ENCODE peak calls at places on chromosomes 6 and 20, in ten cellular contexts. One of them, this sample, is unnamed.

GRCh38 chr6:24909281-24910216 is 26.2 kb downstream of the RIPOR2 start:
- DNase-seq in T-helper 9 cell: no peak
- DNase-seq in NCI-H1105 treated with DMSO at 0.1 percent for 48 hours: no peak
- DNase-seq in bronchial epithelial cell: no peak
- DNase-seq in GM23248: peak
- DNase-seq in cortex of kidney: no peak
- DNase-seq in naive thymus-derived CD8-positive, alpha-beta T cell: no peak
- DNase-seq in stimulated activated CD4-positive, alpha-beta T cell treated with anti-CD3 and anti-CD28 coated beads, Interleukin-2, amount 100 ng/mL, for 48 hours: no peak
- DNase-seq in stimulated activated naive CD4-positive, alpha-beta T cell: no peak
- DNase-seq in aorta: no peak
- DNase-seq in this sample: no peak

GRCh38 chr6:14665827-14666724 is 548.5 kb downstream of the CD83 start:
- DNase-seq in bronchial epithelial cell: peak
- DNase-seq in cortex of kidney: no peak
- DNase-seq in naive thymus-derived CD8-positive, alpha-beta T cell: no peak
- DNase-seq in aorta: peak
- DNase-seq in T-helper 9 cell: no peak
- DNase-seq in NCI-H1105 treated with DMSO at 0.1 percent for 48 hours: no peak
- DNase-seq in GM23248: peak
- DNase-seq in stimulated activated CD4-positive, alpha-beta T cell treated with anti-CD3 and anti-CD28 coated beads, Interleukin-2, amount 100 ng/mL, for 48 hours: peak
- DNase-seq in stimulated activated naive CD4-positive, alpha-beta T cell: no peak
- DNase-seq in this sample: no peak

GRCh38 chr6:162733489-162733888 is 5.7 kb downstream of the PACRG start:
- DNase-seq in T-helper 9 cell: peak
- DNase-seq in cortex of kidney: no peak
- DNase-seq in NCI-H1105 treated with DMSO at 0.1 percent for 48 hours: no peak
- DNase-seq in GM23248: no peak
- DNase-seq in stimulated activated CD4-positive, alpha-beta T cell treated with anti-CD3 and anti-CD28 coated beads, Interleukin-2, amount 100 ng/mL, for 48 hours: no peak
- DNase-seq in bronchial epithelial cell: no peak
- DNase-seq in naive thymus-derived CD8-positive, alpha-beta T cell: no peak
- DNase-seq in aorta: no peak
- DNase-seq in stimulated activated naive CD4-positive, alpha-beta T cell: no peak
- DNase-seq in this sample: no peak

GRCh38 chr6:98894810-98895209 is 52.9 kb downstream of the FBXL4 start:
- DNase-seq in naive thymus-derived CD8-positive, alpha-beta T cell: no peak
- DNase-seq in stimulated activated CD4-positive, alpha-beta T cell treated with anti-CD3 and anti-CD28 coated beads, Interleukin-2, amount 100 ng/mL, for 48 hours: no peak
- DNase-seq in bronchial epithelial cell: peak
- DNase-seq in GM23248: peak
- DNase-seq in NCI-H1105 treated with DMSO at 0.1 percent for 48 hours: no peak
- DNase-seq in stimulated activated naive CD4-positive, alpha-beta T cell: no peak
- DNase-seq in cortex of kidney: no peak
- DNase-seq in aorta: no peak
- DNase-seq in T-helper 9 cell: no peak
- DNase-seq in this sample: no peak

GRCh38 chr6:110063864-110064263 is 85.8 kb downstream of the GPR6 start:
- DNase-seq in aorta: no peak
- DNase-seq in stimulated activated CD4-positive, alpha-beta T cell treated with anti-CD3 and anti-CD28 coated beads, Interleukin-2, amount 100 ng/mL, for 48 hours: no peak
- DNase-seq in naive thymus-derived CD8-positive, alpha-beta T cell: peak
- DNase-seq in NCI-H1105 treated with DMSO at 0.1 percent for 48 hours: no peak
- DNase-seq in GM23248: no peak
- DNase-seq in cortex of kidney: no peak
- DNase-seq in stimulated activated naive CD4-positive, alpha-beta T cell: no peak
- DNase-seq in T-helper 9 cell: no peak
- DNase-seq in bronchial epithelial cell: no peak
- DNase-seq in this sample: no peak

GRCh38 chr6:36290668-36291620 is 21.1 kb downstream of the PNPLA1 start:
- DNase-seq in stimulated activated naive CD4-positive, alpha-beta T cell: no peak
- DNase-seq in aorta: peak
- DNase-seq in NCI-H1105 treated with DMSO at 0.1 percent for 48 hours: no peak
- DNase-seq in stimulated activated CD4-positive, alpha-beta T cell treated with anti-CD3 and anti-CD28 coated beads, Interleukin-2, amount 100 ng/mL, for 48 hours: no peak
- DNase-seq in T-helper 9 cell: no peak
- DNase-seq in bronchial epithelial cell: peak
- DNase-seq in naive thymus-derived CD8-positive, alpha-beta T cell: no peak
- DNase-seq in GM23248: peak
- DNase-seq in cortex of kidney: no peak
- DNase-seq in this sample: no peak

GRCh38 chr6:105545206-105545920 is 142.5 kb upstream of the PREP start:
- DNase-seq in NCI-H1105 treated with DMSO at 0.1 percent for 48 hours: no peak
- DNase-seq in GM23248: peak
- DNase-seq in T-helper 9 cell: no peak
- DNase-seq in bronchial epithelial cell: peak
- DNase-seq in stimulated activated CD4-positive, alpha-beta T cell treated with anti-CD3 and anti-CD28 coated beads, Interleukin-2, amount 100 ng/mL, for 48 hours: no peak
- DNase-seq in naive thymus-derived CD8-positive, alpha-beta T cell: no peak
- DNase-seq in cortex of kidney: no peak
- DNase-seq in aorta: no peak
- DNase-seq in stimulated activated naive CD4-positive, alpha-beta T cell: no peak
- DNase-seq in this sample: no peak

GRCh38 chr6:146980900-146981329 is 223.3 kb upstream of the STXBP5 start:
- DNase-seq in NCI-H1105 treated with DMSO at 0.1 percent for 48 hours: no peak
- DNase-seq in stimulated activated CD4-positive, alpha-beta T cell treated with anti-CD3 and anti-CD28 coated beads, Interleukin-2, amount 100 ng/mL, for 48 hours: no peak
- DNase-seq in aorta: no peak
- DNase-seq in GM23248: no peak
- DNase-seq in cortex of kidney: no peak
- DNase-seq in T-helper 9 cell: no peak
- DNase-seq in bronchial epithelial cell: no peak
- DNase-seq in stimulated activated naive CD4-positive, alpha-beta T cell: no peak
- DNase-seq in naive thymus-derived CD8-positive, alpha-beta T cell: no peak
- DNase-seq in this sample: no peak

GRCh38 chr6:41755895-41756294 is 8.7 kb upstream of the PGC start:
- DNase-seq in NCI-H1105 treated with DMSO at 0.1 percent for 48 hours: no peak
- DNase-seq in stimulated activated naive CD4-positive, alpha-beta T cell: no peak
- DNase-seq in bronchial epithelial cell: no peak
- DNase-seq in cortex of kidney: no peak
- DNase-seq in naive thymus-derived CD8-positive, alpha-beta T cell: no peak
- DNase-seq in stimulated activated CD4-positive, alpha-beta T cell treated with anti-CD3 and anti-CD28 coated beads, Interleukin-2, amount 100 ng/mL, for 48 hours: no peak
- DNase-seq in GM23248: no peak
- DNase-seq in T-helper 9 cell: no peak
- DNase-seq in aorta: peak
- DNase-seq in this sample: no peak

GRCh38 chr20:22918286-22918983 is 116.7 kb upstream of the SSTR4 start:
- DNase-seq in naive thymus-derived CD8-positive, alpha-beta T cell: no peak
- DNase-seq in aorta: no peak
- DNase-seq in bronchial epithelial cell: no peak
- DNase-seq in T-helper 9 cell: no peak
- DNase-seq in cortex of kidney: no peak
- DNase-seq in stimulated activated CD4-positive, alpha-beta T cell treated with anti-CD3 and anti-CD28 coated beads, Interleukin-2, amount 100 ng/mL, for 48 hours: no peak
- DNase-seq in NCI-H1105 treated with DMSO at 0.1 percent for 48 hours: no peak
- DNase-seq in stimulated activated naive CD4-positive, alpha-beta T cell: no peak
- DNase-seq in GM23248: no peak
- DNase-seq in this sample: no peak

GRCh38 chr6:11732036-11732545 is 46.5 kb downstream of the ADTRP start:
- DNase-seq in cortex of kidney: no peak
- DNase-seq in NCI-H1105 treated with DMSO at 0.1 percent for 48 hours: no peak
- DNase-seq in naive thymus-derived CD8-positive, alpha-beta T cell: no peak
- DNase-seq in aorta: peak
- DNase-seq in T-helper 9 cell: no peak
- DNase-seq in stimulated activated CD4-positive, alpha-beta T cell treated with anti-CD3 and anti-CD28 coated beads, Interleukin-2, amount 100 ng/mL, for 48 hours: peak
- DNase-seq in GM23248: peak
- DNase-seq in bronchial epithelial cell: no peak
- DNase-seq in stimulated activated naive CD4-positive, alpha-beta T cell: no peak
- DNase-seq in this sample: no peak

GRCh38 chr6:41080623-41081022 is 7.8 kb downstream of the NFYA start:
- DNase-seq in T-helper 9 cell: peak
- DNase-seq in stimulated activated naive CD4-positive, alpha-beta T cell: peak
- DNase-seq in cortex of kidney: no peak
- DNase-seq in naive thymus-derived CD8-positive, alpha-beta T cell: peak
- DNase-seq in aorta: no peak
- DNase-seq in bronchial epithelial cell: no peak
- DNase-seq in stimulated activated CD4-positive, alpha-beta T cell treated with anti-CD3 and anti-CD28 coated beads, Interleukin-2, amount 100 ng/mL, for 48 hours: no peak
- DNase-seq in GM23248: no peak
- DNase-seq in NCI-H1105 treated with DMSO at 0.1 percent for 48 hours: no peak
- DNase-seq in this sample: no peak

GRCh38 chr6:149079456-149079855 is 238.1 kb upstream of the TAB2 start:
- DNase-seq in bronchial epithelial cell: no peak
- DNase-seq in naive thymus-derived CD8-positive, alpha-beta T cell: no peak
- DNase-seq in T-helper 9 cell: no peak
- DNase-seq in stimulated activated CD4-positive, alpha-beta T cell treated with anti-CD3 and anti-CD28 coated beads, Interleukin-2, amount 100 ng/mL, for 48 hours: no peak
- DNase-seq in GM23248: no peak
- DNase-seq in aorta: no peak
- DNase-seq in NCI-H1105 treated with DMSO at 0.1 percent for 48 hours: no peak
- DNase-seq in stimulated activated naive CD4-positive, alpha-beta T cell: no peak
- DNase-seq in cortex of kidney: no peak
- DNase-seq in this sample: no peak

GRCh38 chr20:18421608-18422007 is 45.2 kb downstream of the DZANK1 start:
- DNase-seq in aorta: no peak
- DNase-seq in naive thymus-derived CD8-positive, alpha-beta T cell: no peak
- DNase-seq in stimulated activated CD4-positive, alpha-beta T cell treated with anti-CD3 and anti-CD28 coated beads, Interleukin-2, amount 100 ng/mL, for 48 hours: no peak
- DNase-seq in GM23248: no peak
- DNase-seq in cortex of kidney: no peak
- DNase-seq in stimulated activated naive CD4-positive, alpha-beta T cell: no peak
- DNase-seq in NCI-H1105 treated with DMSO at 0.1 percent for 48 hours: no peak
- DNase-seq in bronchial epithelial cell: no peak
- DNase-seq in T-helper 9 cell: no peak
- DNase-seq in this sample: no peak

GRCh38 chr6:35089935-35090505 is 51.1 kb downstream of the TCP11 start:
- DNase-seq in cortex of kidney: no peak
- DNase-seq in GM23248: peak
- DNase-seq in naive thymus-derived CD8-positive, alpha-beta T cell: no peak
- DNase-seq in NCI-H1105 treated with DMSO at 0.1 percent for 48 hours: no peak
- DNase-seq in stimulated activated CD4-positive, alpha-beta T cell treated with anti-CD3 and anti-CD28 coated beads, Interleukin-2, amount 100 ng/mL, for 48 hours: no peak
- DNase-seq in aorta: peak
- DNase-seq in T-helper 9 cell: no peak
- DNase-seq in bronchial epithelial cell: no peak
- DNase-seq in stimulated activated naive CD4-positive, alpha-beta T cell: no peak
- DNase-seq in this sample: no peak